ENCODE peak calls at places on chromosome 15, in four cellular contexts. T is G401, W is germinal center, U is NCI-H1694. D is an unnamed sample.
A peak's percentile ranks its signal among the peaks of the same experiment; 100 is the strongest.

GRCh38 chr15:31080618-31081017 is 20.9 kb downstream of the TRPM1 start:
- DNase-seq in T (no peak), U (no peak), W (peak; percentile 77), D (no peak)

GRCh38 chr15:59140422-59141226 is 35.7 kb downstream of the CCNB2 start:
- DNase-seq in U (no peak), T (no peak), W (no peak), D (no peak)

GRCh38 chr15:37133619-37134018 is 33.3 kb upstream of the MEIS2 start:
- DNase-seq in U (peak; percentile 2), W (no peak), T (peak; percentile 24), D (peak; percentile 16)

GRCh38 chr15:67914537-67915373 is 74.9 kb upstream of the RNU6-1 start:
- DNase-seq in W (no peak), T (peak; percentile 70), U (no peak), D (peak; percentile 65)

GRCh38 chr15:88606437-88606794 is 14.7 kb upstream of the AEN start:
- DNase-seq in U (no peak), T (no peak), W (no peak), D (no peak)

GRCh38 chr15:92662797-92663196 is 7.2 kb upstream of the FAM174B start:
- DNase-seq in T (no peak), W (no peak), U (no peak), D (no peak)

GRCh38 chr15:73822998-73823397 is 50.4 kb upstream of the TBC1D21 start:
- DNase-seq in W (no peak), U (no peak), T (no peak), D (no peak)

GRCh38 chr15:67125589-67126502 is 60.4 kb downstream of the SMAD3 start:
- DNase-seq in U (peak; percentile 31), W (no peak), T (no peak), D (no peak)

GRCh38 chr15:81334768-81335447 is 11.0 kb upstream of the STARD5 start:
- DNase-seq in W (no peak), T (no peak), U (no peak), D (no peak)

GRCh38 chr15:31069360-31070000 is 32.0 kb downstream of the TRPM1 start:
- DNase-seq in T (no peak), W (no peak), U (no peak), D (no peak)

GRCh38 chr15:55334997-55335396 is 16.0 kb downstream of the PIGB start:
- DNase-seq in U (no peak), T (no peak), W (no peak), D (no peak)

GRCh38 chr15:82979726-82980125 is 6.3 kb upstream of the RAMAC start:
- DNase-seq in W (no peak), T (no peak), U (no peak), D (no peak)

GRCh38 chr15:74657846-74658245 is 38.0 kb downstream of the EDC3 start:
- DNase-seq in U (no peak), W (no peak), T (no peak), D (no peak)